ENCODE peak calls at places on chromosomes 7 and 10, in four cellular contexts. One of them, this sample, is unnamed.

GRCh38 chr7:34849163-34849960 is 187.9 kb downstream of the DPY19L1 start:
- DNase-seq in heart right ventricle: no peak
- DNase-seq in hepatocyte: no peak
- DNase-seq in right atrium auricular region: no peak
- DNase-seq in this sample: no peak

GRCh38 chr7:22292519-22292918 is 64.4 kb downstream of the RAPGEF5 start:
- DNase-seq in heart right ventricle: no peak
- DNase-seq in hepatocyte: no peak
- DNase-seq in right atrium auricular region: no peak
- DNase-seq in this sample: peak; percentile 23

GRCh38 chr10:6838118-6838517 is 258.0 kb upstream of the PRKCQ start:
- DNase-seq in right atrium auricular region: no peak
- DNase-seq in hepatocyte: no peak
- DNase-seq in heart right ventricle: no peak
- DNase-seq in this sample: peak; percentile 38

GRCh38 chr7:132930881-132931280 is 151.0 kb downstream of the CHCHD3 start:
- DNase-seq in hepatocyte: no peak
- DNase-seq in heart right ventricle: no peak
- DNase-seq in right atrium auricular region: no peak
- DNase-seq in this sample: no peak

GRCh38 chr7:154167807-154168206 is 115.6 kb downstream of the DPP6 start:
- DNase-seq in heart right ventricle: no peak
- DNase-seq in right atrium auricular region: no peak
- DNase-seq in hepatocyte: no peak
- DNase-seq in this sample: no peak

GRCh38 chr7:69962856-69963149 is 364.5 kb downstream of the AUTS2 start:
- DNase-seq in hepatocyte: no peak
- DNase-seq in right atrium auricular region: no peak
- DNase-seq in heart right ventricle: no peak
- DNase-seq in this sample: peak; percentile 51

GRCh38 chr7:101678713-101679112 is 49.6 kb upstream of the MYL10 start:
- DNase-seq in heart right ventricle: no peak
- DNase-seq in hepatocyte: no peak
- DNase-seq in right atrium auricular region: no peak
- DNase-seq in this sample: no peak

GRCh38 chr7:97009753-97010732 is 4.7 kb downstream of the DLX6 start:
- DNase-seq in heart right ventricle: no peak
- DNase-seq in right atrium auricular region: no peak
- DNase-seq in hepatocyte: no peak
- DNase-seq in this sample: no peak

GRCh38 chr10:47092822-47093221 is 181.6 kb downstream of the PTPN20 start:
- DNase-seq in hepatocyte: no peak
- DNase-seq in heart right ventricle: no peak
- DNase-seq in right atrium auricular region: no peak
- DNase-seq in this sample: no peak

GRCh38 chr7:151088856-151089699 is 2.8 kb downstream of the AGAP3 start:
- DNase-seq in hepatocyte: peak; percentile 74
- DNase-seq in right atrium auricular region: peak; percentile 88
- DNase-seq in heart right ventricle: peak; percentile 72
- DNase-seq in this sample: no peak

GRCh38 chr10:46239999-46240683 is 46.7 kb upstream of the ANTXRL start:
- DNase-seq in hepatocyte: no peak
- DNase-seq in heart right ventricle: no peak
- DNase-seq in right atrium auricular region: peak; percentile 16
- DNase-seq in this sample: no peak

GRCh38 chr10:33509231-33509871 is 174.9 kb upstream of the NRP1 start:
- DNase-seq in hepatocyte: peak; percentile 80
- DNase-seq in right atrium auricular region: peak; percentile 78
- DNase-seq in heart right ventricle: peak; percentile 13
- DNase-seq in this sample: no peak

GRCh38 chr7:30896783-30897617 is 14.7 kb upstream of the AQP1 start:
- DNase-seq in hepatocyte: no peak
- DNase-seq in right atrium auricular region: no peak
- DNase-seq in heart right ventricle: no peak
- DNase-seq in this sample: no peak

GRCh38 chr10:6108072-6108471 is 19.2 kb downstream of the RBM17 start:
- DNase-seq in right atrium auricular region: no peak
- DNase-seq in hepatocyte: no peak
- DNase-seq in heart right ventricle: no peak
- DNase-seq in this sample: no peak

GRCh38 chr7:154777489-154777888 is 225.4 kb downstream of the PAXIP1 start:
- DNase-seq in right atrium auricular region: no peak
- DNase-seq in hepatocyte: no peak
- DNase-seq in heart right ventricle: no peak
- DNase-seq in this sample: no peak

GRCh38 chr10:84088626-84089025 is 50.7 kb upstream of the GHITM start:
- DNase-seq in heart right ventricle: no peak
- DNase-seq in hepatocyte: no peak
- DNase-seq in right atrium auricular region: no peak
- DNase-seq in this sample: no peak

GRCh38 chr7:96910484-96910883 is 94.9 kb upstream of the DLX6 start:
- DNase-seq in heart right ventricle: no peak
- DNase-seq in right atrium auricular region: no peak
- DNase-seq in hepatocyte: peak; percentile 26
- DNase-seq in this sample: no peak

GRCh38 chr7:41385996-41386395 is 316.9 kb downstream of the INHBA start:
- DNase-seq in right atrium auricular region: no peak
- DNase-seq in hepatocyte: no peak
- DNase-seq in heart right ventricle: no peak
- DNase-seq in this sample: no peak

GRCh38 chr7:134927076-134927475 is 59.2 kb upstream of the AGBL3 start:
- DNase-seq in right atrium auricular region: no peak
- DNase-seq in hepatocyte: no peak
- DNase-seq in heart right ventricle: no peak
- DNase-seq in this sample: no peak

GRCh38 chr7:17546206-17546998 is 247.9 kb downstream of the AHR start:
- DNase-seq in heart right ventricle: no peak
- DNase-seq in hepatocyte: no peak
- DNase-seq in right atrium auricular region: no peak
- DNase-seq in this sample: no peak

GRCh38 chr7:148882668-148883232 is 1.3 kb downstream of the EZH2 start:
- DNase-seq in hepatocyte: no peak
- DNase-seq in right atrium auricular region: no peak
- DNase-seq in heart right ventricle: no peak
- DNase-seq in this sample: peak; percentile 39

GRCh38 chr7:54664235-54665228 is 94.5 kb downstream of the SEC61G start:
- DNase-seq in hepatocyte: peak; percentile 86
- DNase-seq in right atrium auricular region: no peak
- DNase-seq in heart right ventricle: peak; percentile 12
- DNase-seq in this sample: peak; percentile 82

DNA sequence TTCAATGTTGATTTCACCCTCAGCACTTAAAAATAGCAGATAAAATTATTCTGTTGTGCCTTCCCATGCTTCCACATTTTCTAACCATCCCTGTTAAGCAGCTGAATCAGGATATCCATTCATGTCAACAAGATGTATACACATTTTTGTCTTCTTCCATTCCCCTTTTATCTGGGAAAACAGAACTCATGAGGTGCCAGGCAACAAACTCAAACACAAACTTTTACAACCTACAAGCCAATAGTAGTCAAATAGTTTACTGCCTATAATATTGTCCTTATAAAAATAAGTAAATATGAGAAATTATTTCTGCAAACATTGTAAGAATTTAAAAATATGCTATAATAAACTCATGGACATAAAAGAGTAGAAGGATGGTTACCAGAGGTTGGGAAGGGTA is 1569.8 kb downstream of the REEP3 start:
- DNase-seq in right atrium auricular region: no peak
- DNase-seq in heart right ventricle: no peak
- DNase-seq in hepatocyte: no peak
- DNase-seq in this sample: no peak
- H3K4me1 ChIP-seq in right atrium auricular region: no peaks in the 10 kb centered on the region
- H3K4me1 ChIP-seq in heart right ventricle: no peaks in the 10 kb centered on the region
- H3K4me1 ChIP-seq in hepatocyte: no peaks in the 10 kb centered on the region
- H3K4me1 ChIP-seq in this sample: no peaks in the 10 kb centered on the region

DNA sequence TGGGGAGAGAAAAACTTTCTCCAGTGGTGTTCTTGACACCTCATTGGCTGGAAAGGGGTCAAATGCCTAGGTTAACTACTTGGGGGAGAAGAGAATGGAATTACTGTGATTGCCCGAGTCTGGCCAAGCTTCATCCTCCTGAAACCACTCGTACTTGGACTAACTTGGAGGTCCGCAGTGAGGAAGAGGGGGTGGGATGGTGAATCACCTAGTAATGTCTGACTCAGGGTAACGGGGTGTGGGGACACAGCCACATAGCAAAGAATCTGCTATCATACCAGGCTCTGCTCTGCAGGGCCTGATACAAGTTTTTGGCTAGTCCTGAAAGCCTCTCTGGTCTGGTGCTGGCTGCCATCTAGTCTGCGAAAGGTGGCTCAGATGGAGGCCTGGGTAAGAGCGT is 190.9 kb downstream of the RPS24 start:
- DNase-seq in heart right ventricle: no peak
- DNase-seq in right atrium auricular region: no peak
- DNase-seq in hepatocyte: no peak
- DNase-seq in this sample: no peak
- H3K4me1 ChIP-seq in heart right ventricle: no peaks in the 10 kb centered on the region
- H3K4me1 ChIP-seq in right atrium auricular region: no peaks in the 10 kb centered on the region
- H3K4me1 ChIP-seq in hepatocyte: no peaks in the 10 kb centered on the region
- H3K4me1 ChIP-seq in this sample: no peaks in the 10 kb centered on the region

GRCh38 chr7:131095346-131095745 is 232.3 kb upstream of the MKLN1 start:
- DNase-seq in heart right ventricle: no peak
- DNase-seq in hepatocyte: no peak
- DNase-seq in right atrium auricular region: no peak
- DNase-seq in this sample: no peak
- H3K4me1 ChIP-seq in heart right ventricle: peaks cover 92% of the 10 kb centered on the region
- H3K4me1 ChIP-seq in hepatocyte: no peaks in the 10 kb centered on the region
- H3K4me1 ChIP-seq in right atrium auricular region: peaks cover 81% of the 10 kb centered on the region
- H3K4me1 ChIP-seq in this sample: no peaks in the 10 kb centered on the region

GRCh38 chr10:110211455-110211843 is 4.0 kb downstream of the MXI1 start:
- DNase-seq in hepatocyte: no peak
- DNase-seq in right atrium auricular region: no peak
- DNase-seq in heart right ventricle: no peak
- DNase-seq in this sample: no peak
- H3K4me1 ChIP-seq in hepatocyte: peaks cover 22% of the 10 kb centered on the region
- H3K4me1 ChIP-seq in right atrium auricular region: peaks cover 42% of the 10 kb centered on the region
- H3K4me1 ChIP-seq in heart right ventricle: peaks cover 58% of the 10 kb centered on the region
- H3K4me1 ChIP-seq in this sample: peaks cover 47% of the 10 kb centered on the region

GRCh38 chr10:44977287-44978212 is 1.1 kb downstream of the DEPP1 start:
- DNase-seq in heart right ventricle: no peak
- DNase-seq in hepatocyte: no peak
- DNase-seq in right atrium auricular region: no peak
- DNase-seq in this sample: no peak
- H3K4me1 ChIP-seq in heart right ventricle: peaks cover 100% of the 10 kb centered on the region
- H3K4me1 ChIP-seq in hepatocyte: peaks cover 74% of the 10 kb centered on the region
- H3K4me1 ChIP-seq in right atrium auricular region: peaks cover 100% of the 10 kb centered on the region
- H3K4me1 ChIP-seq in this sample: peaks cover 63% of the 10 kb centered on the region

GRCh38 chr7:116802784-116803183 is 59.6 kb upstream of the CAPZA2 start:
- DNase-seq in heart right ventricle: peak; percentile 26
- DNase-seq in right atrium auricular region: no peak
- DNase-seq in hepatocyte: peak; percentile 75
- DNase-seq in this sample: peak; percentile 86
- H3K4me1 ChIP-seq in heart right ventricle: peaks cover 26% of the 10 kb centered on the region
- H3K4me1 ChIP-seq in right atrium auricular region: peaks cover 5% of the 10 kb centered on the region
- H3K4me1 ChIP-seq in hepatocyte: peaks cover 45% of the 10 kb centered on the region
- H3K4me1 ChIP-seq in this sample: no peaks in the 10 kb centered on the region

DNA sequence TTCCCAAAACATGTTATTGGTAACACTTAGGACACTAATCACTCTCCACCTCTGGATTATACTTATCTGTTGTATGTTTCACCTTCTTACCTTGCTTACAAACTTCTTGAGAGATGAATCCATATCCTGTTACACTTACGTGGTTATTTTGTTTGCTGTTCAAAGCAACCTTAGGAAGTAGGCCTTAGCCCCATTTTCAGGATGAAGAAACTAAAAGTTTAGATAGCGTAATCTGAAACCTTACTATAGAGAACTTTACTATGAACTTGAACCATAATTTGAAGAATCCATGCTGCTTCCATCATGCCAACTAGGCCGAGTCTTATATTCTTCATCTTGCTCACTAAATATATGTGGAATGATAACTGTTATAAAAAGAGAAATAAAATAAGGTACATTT is 4.6 kb downstream of the TES start:
- DNase-seq in right atrium auricular region: no peak
- DNase-seq in heart right ventricle: no peak
- DNase-seq in hepatocyte: no peak
- DNase-seq in this sample: no peak
- H3K4me1 ChIP-seq in right atrium auricular region: peaks cover 63% of the 10 kb centered on the region
- H3K4me1 ChIP-seq in heart right ventricle: peaks cover 65% of the 10 kb centered on the region
- H3K4me1 ChIP-seq in hepatocyte: peaks cover 24% of the 10 kb centered on the region
- H3K4me1 ChIP-seq in this sample: peaks cover 22% of the 10 kb centered on the region

GRCh38 chr7:47495269-47495875 is 86.5 kb downstream of the TNS3 start:
- DNase-seq in right atrium auricular region: no peak
- DNase-seq in heart right ventricle: no peak
- DNase-seq in hepatocyte: no peak
- DNase-seq in this sample: no peak
- H3K4me1 ChIP-seq in right atrium auricular region: peaks cover 42% of the 10 kb centered on the region
- H3K4me1 ChIP-seq in heart right ventricle: peaks cover 40% of the 10 kb centered on the region
- H3K4me1 ChIP-seq in hepatocyte: peaks cover 64% of the 10 kb centered on the region
- H3K4me1 ChIP-seq in this sample: peaks cover 54% of the 10 kb centered on the region

DNA sequence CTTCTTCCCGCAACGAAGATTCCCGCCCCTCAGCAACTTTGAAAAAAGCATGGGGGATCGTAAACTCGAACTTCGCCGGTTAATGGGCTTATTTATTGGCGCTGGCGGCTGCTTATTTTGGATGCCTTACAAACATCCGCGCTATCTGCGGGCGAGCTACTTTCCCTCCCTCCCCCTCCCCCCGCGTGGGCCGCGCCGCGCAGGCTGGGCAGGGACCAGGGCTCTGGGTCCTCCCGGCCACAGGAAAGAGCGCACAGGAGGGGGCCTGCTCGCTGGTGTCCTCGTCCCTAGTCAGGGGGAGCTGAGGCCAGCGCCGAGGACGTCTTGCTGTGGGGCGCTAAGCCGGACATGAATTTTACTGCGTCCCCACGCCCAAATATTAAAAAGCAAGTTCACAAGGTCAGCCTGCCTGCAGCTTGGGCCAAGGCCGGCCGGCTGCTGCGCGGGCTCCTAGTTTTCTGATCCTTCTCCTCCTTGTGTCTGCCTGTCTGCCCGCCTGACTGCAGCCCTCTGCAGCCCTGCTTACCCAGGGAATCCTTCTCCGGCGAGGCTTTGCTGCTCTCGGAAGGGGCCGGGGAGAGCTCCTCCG is 1.2 kb downstream of the HOXA10 start:
- DNase-seq in right atrium auricular region: no peak
- DNase-seq in heart right ventricle: no peak
- DNase-seq in hepatocyte: no peak
- DNase-seq in this sample: no peak
- H3K4me1 ChIP-seq in right atrium auricular region: peaks cover 36% of the 10 kb centered on the region
- H3K4me1 ChIP-seq in heart right ventricle: peaks cover 46% of the 10 kb centered on the region
- H3K4me1 ChIP-seq in hepatocyte: peaks cover 12% of the 10 kb centered on the region
- H3K4me1 ChIP-seq in this sample: peaks cover 9% of the 10 kb centered on the region

This sample was measured in MM.1S.